ENCODE peak calls at places on chromosomes 1 and 21, in five cellular contexts. One of them, this sample, is unnamed. For H3K9me3, the result is how much of the 10 kb centered on the place peaks cover.

GRCh38 chr1:94729287-94729686 is 90.9 kb upstream of the SLC44A3 start:
- DNase-seq in sigmoid colon: no peak
- DNase-seq in tibial nerve: no peak
- DNase-seq in IMR-90: peak
- DNase-seq in body of pancreas: no peak
- DNase-seq in this sample: no peak

GRCh38 chr1:40435876-40436275 is 14.4 kb upstream of the ZFP69B start:
- DNase-seq in sigmoid colon: no peak
- DNase-seq in tibial nerve: no peak
- DNase-seq in IMR-90: peak
- DNase-seq in body of pancreas: no peak
- DNase-seq in this sample: no peak

GRCh38 chr1:1627842-1628655 is 3.9 kb upstream of the MMP23B start:
- DNase-seq in sigmoid colon: peak
- DNase-seq in tibial nerve: no peak
- DNase-seq in IMR-90: no peak
- DNase-seq in body of pancreas: no peak
- DNase-seq in this sample: peak

GRCh38 chr1:206505702-206506375 is 1.5 kb upstream of the RASSF5 start:
- DNase-seq in sigmoid colon: no peak
- DNase-seq in tibial nerve: no peak
- DNase-seq in IMR-90: peak
- DNase-seq in body of pancreas: no peak
- DNase-seq in this sample: peak

GRCh38 chr1:206967096-206967851 is 3.0 kb downstream of the FCAMR start:
- DNase-seq in sigmoid colon: no peak
- DNase-seq in tibial nerve: peak
- DNase-seq in IMR-90: peak
- DNase-seq in body of pancreas: no peak
- DNase-seq in this sample: no peak

GRCh38 chr1:205936846-205937707 is 6.2 kb downstream of the SLC26A9 start:
- DNase-seq in sigmoid colon: no peak
- DNase-seq in tibial nerve: no peak
- DNase-seq in IMR-90: peak
- DNase-seq in body of pancreas: peak
- DNase-seq in this sample: no peak

GRCh38 chr1:45522324-45523104 is 830 bp upstream of the PRDX1 start:
- DNase-seq in sigmoid colon: no peak
- DNase-seq in tibial nerve: no peak
- DNase-seq in IMR-90: peak
- DNase-seq in body of pancreas: no peak
- DNase-seq in this sample: peak

GRCh38 chr1:211697356-211697755 is 21.9 kb upstream of the NEK2 start:
- DNase-seq in sigmoid colon: no peak
- DNase-seq in tibial nerve: no peak
- DNase-seq in IMR-90: no peak
- DNase-seq in body of pancreas: no peak
- DNase-seq in this sample: peak

GRCh38 chr1:150464422-150464826 is 22.8 kb upstream of the TARS2 start:
- DNase-seq in sigmoid colon: peak
- DNase-seq in tibial nerve: peak
- DNase-seq in IMR-90: peak
- DNase-seq in body of pancreas: peak
- DNase-seq in this sample: peak

GRCh38 chr1:212470059-212470458 is 37.3 kb downstream of the NENF start:
- DNase-seq in sigmoid colon: peak
- DNase-seq in tibial nerve: peak
- DNase-seq in IMR-90: peak
- DNase-seq in body of pancreas: peak
- DNase-seq in this sample: peak

GRCh38 chr1:10121688-10122087 is 88.7 kb upstream of the KIF1B start:
- DNase-seq in sigmoid colon: no peak
- DNase-seq in tibial nerve: no peak
- DNase-seq in IMR-90: no peak
- DNase-seq in body of pancreas: no peak
- DNase-seq in this sample: no peak

GRCh38 chr21:41957991-41958766 is 4.4 kb upstream of the C2CD2 start:
- DNase-seq in sigmoid colon: peak
- DNase-seq in tibial nerve: peak
- DNase-seq in IMR-90: peak
- DNase-seq in body of pancreas: peak
- DNase-seq in this sample: no peak

GRCh38 chr1:212916395-212917133 is 33.8 kb upstream of the VASH2 start:
- DNase-seq in sigmoid colon: no peak
- DNase-seq in tibial nerve: no peak
- DNase-seq in IMR-90: peak
- DNase-seq in body of pancreas: no peak
- DNase-seq in this sample: peak

GRCh38 chr1:220880726-220881506 is 1.7 kb downstream of the HLX start:
- DNase-seq in sigmoid colon: peak
- DNase-seq in tibial nerve: peak
- DNase-seq in IMR-90: peak
- DNase-seq in body of pancreas: peak
- DNase-seq in this sample: peak

GRCh38 chr1:9165396-9165795 is 36.5 kb upstream of the GPR157 start:
- DNase-seq in sigmoid colon: no peak
- DNase-seq in tibial nerve: no peak
- DNase-seq in IMR-90: no peak
- DNase-seq in body of pancreas: no peak
- DNase-seq in this sample: no peak

GRCh38 chr21:17585875-17586450 is 26.7 kb downstream of the BTG3 start:
- DNase-seq in sigmoid colon: no peak
- DNase-seq in tibial nerve: peak
- DNase-seq in IMR-90: peak
- DNase-seq in body of pancreas: no peak
- DNase-seq in this sample: no peak

GRCh38 chr21:28904961-28905435 is 87.7 kb downstream of the LTN1 start:
- DNase-seq in sigmoid colon: no peak
- DNase-seq in tibial nerve: no peak
- DNase-seq in IMR-90: no peak
- DNase-seq in body of pancreas: no peak
- DNase-seq in this sample: no peak

GRCh38 chr1:229596961-229597699 is 28.8 kb downstream of the TAF5L start:
- DNase-seq in sigmoid colon: peak
- DNase-seq in tibial nerve: peak
- DNase-seq in IMR-90: peak
- DNase-seq in body of pancreas: peak
- DNase-seq in this sample: no peak

GRCh38 chr1:93569479-93569878 is 112.2 kb downstream of the BCAR3 start:
- DNase-seq in sigmoid colon: no peak
- DNase-seq in tibial nerve: no peak
- DNase-seq in IMR-90: no peak
- DNase-seq in body of pancreas: no peak
- DNase-seq in this sample: no peak

GRCh38 chr1:87953732-87954344 is 625.2 kb downstream of the LMO4 start:
- DNase-seq in sigmoid colon: peak
- DNase-seq in tibial nerve: peak
- DNase-seq in IMR-90: peak
- DNase-seq in body of pancreas: peak
- DNase-seq in this sample: no peak

GRCh38 chr1:119779869-119780356 is 11.2 kb upstream of the HMGCS2 start:
- DNase-seq in sigmoid colon: peak
- DNase-seq in tibial nerve: peak
- DNase-seq in IMR-90: peak
- DNase-seq in body of pancreas: peak
- DNase-seq in this sample: no peak

GRCh38 chr1:211637066-211637465 is 38.4 kb downstream of the NEK2 start:
- DNase-seq in sigmoid colon: peak
- DNase-seq in tibial nerve: no peak
- DNase-seq in IMR-90: no peak
- DNase-seq in body of pancreas: no peak
- DNase-seq in this sample: no peak

GRCh38 chr1:109243221-109243620 is 6.1 kb upstream of the CELSR2 start:
- DNase-seq in sigmoid colon: no peak
- DNase-seq in tibial nerve: no peak
- DNase-seq in IMR-90: no peak
- DNase-seq in body of pancreas: no peak
- DNase-seq in this sample: no peak

GRCh38 chr1:64480999-64481772 is 11.3 kb downstream of the CACHD1 start:
- DNase-seq in sigmoid colon: no peak
- DNase-seq in tibial nerve: no peak
- DNase-seq in IMR-90: no peak
- DNase-seq in body of pancreas: no peak
- DNase-seq in this sample: no peak

GRCh38 chr1:53729536-53730485 is 9.2 kb downstream of the GLIS1 start:
- DNase-seq in sigmoid colon: no peak
- DNase-seq in tibial nerve: no peak
- DNase-seq in IMR-90: no peak
- DNase-seq in body of pancreas: no peak
- DNase-seq in this sample: no peak

GRCh38 chr1:91745649-91746383 is 140.1 kb downstream of the TGFBR3 start:
- DNase-seq in sigmoid colon: no peak
- DNase-seq in tibial nerve: no peak
- DNase-seq in IMR-90: no peak
- DNase-seq in body of pancreas: no peak
- DNase-seq in this sample: no peak

GRCh38 chr1:55679971-55680370 is 464.8 kb upstream of the USP24 start:
- DNase-seq in sigmoid colon: no peak
- DNase-seq in tibial nerve: no peak
- DNase-seq in IMR-90: peak
- DNase-seq in body of pancreas: no peak
- DNase-seq in this sample: no peak

GRCh38 chr1:34885405-34886247 is 26.1 kb upstream of the SMIM12 start:
- DNase-seq in sigmoid colon: no peak
- DNase-seq in tibial nerve: no peak
- DNase-seq in IMR-90: no peak
- DNase-seq in body of pancreas: peak
- DNase-seq in this sample: no peak

GRCh38 chr21:43697758-43698643 is 20.9 kb upstream of the PDXK start:
- DNase-seq in sigmoid colon: no peak
- DNase-seq in tibial nerve: no peak
- DNase-seq in IMR-90: peak
- DNase-seq in body of pancreas: no peak
- DNase-seq in this sample: peak

GRCh38 chr21:37257967-37258877 is 8.9 kb downstream of the VPS26C start:
- DNase-seq in sigmoid colon: peak
- DNase-seq in tibial nerve: no peak
- DNase-seq in IMR-90: peak
- DNase-seq in body of pancreas: peak
- DNase-seq in this sample: peak

GRCh38 chr1:12551584-12551983 is 66.4 kb downstream of the DHRS3 start:
- DNase-seq in sigmoid colon: no peak
- DNase-seq in tibial nerve: no peak
- DNase-seq in IMR-90: no peak
- DNase-seq in body of pancreas: no peak
- DNase-seq in this sample: no peak

GRCh38 chr1:43844114-43844513 is 89.5 kb upstream of the ARTN start:
- DNase-seq in sigmoid colon: no peak
- DNase-seq in tibial nerve: no peak
- DNase-seq in IMR-90: no peak
- DNase-seq in body of pancreas: no peak
- DNase-seq in this sample: no peak

GRCh38 chr1:156709743-156710489 is 4.5 kb upstream of the CRABP2 start:
- DNase-seq in sigmoid colon: peak
- DNase-seq in tibial nerve: peak
- DNase-seq in IMR-90: peak
- DNase-seq in body of pancreas: peak
- DNase-seq in this sample: no peak

GRCh38 chr1:185401019-185401418 is 84.0 kb upstream of the IVNS1ABP start:
- DNase-seq in sigmoid colon: no peak
- DNase-seq in tibial nerve: no peak
- DNase-seq in IMR-90: peak
- DNase-seq in body of pancreas: no peak
- DNase-seq in this sample: no peak

GRCh38 chr21:43273708-43274021 is 104.9 kb downstream of the CRYAA start:
- DNase-seq in sigmoid colon: no peak
- DNase-seq in tibial nerve: no peak
- DNase-seq in IMR-90: no peak
- DNase-seq in body of pancreas: no peak
- DNase-seq in this sample: peak

GRCh38 chr1:228243093-228243492 is 35.2 kb downstream of the OBSCN start:
- DNase-seq in sigmoid colon: no peak
- DNase-seq in tibial nerve: no peak
- DNase-seq in IMR-90: no peak
- DNase-seq in body of pancreas: no peak
- DNase-seq in this sample: no peak
- H3K9me3 ChIP-seq in sigmoid colon: under half
- H3K9me3 ChIP-seq in tibial nerve: half or more
- H3K9me3 ChIP-seq in IMR-90: under half
- H3K9me3 ChIP-seq in body of pancreas: under half
- H3K9me3 ChIP-seq in this sample: half or more

GRCh38 chr1:19449454-19450228 is 35.7 kb downstream of the CAPZB start:
- DNase-seq in sigmoid colon: no peak
- DNase-seq in tibial nerve: no peak
- DNase-seq in IMR-90: no peak
- DNase-seq in body of pancreas: no peak
- DNase-seq in this sample: no peak

GRCh38 chr1:19450811-19451564 is 34.4 kb downstream of the CAPZB start:
- DNase-seq in sigmoid colon: no peak
- DNase-seq in tibial nerve: no peak
- DNase-seq in IMR-90: peak
- DNase-seq in body of pancreas: peak
- DNase-seq in this sample: no peak

GRCh38 chr1:19453843-19454242 is 31.5 kb downstream of the CAPZB start:
- DNase-seq in sigmoid colon: peak
- DNase-seq in tibial nerve: no peak
- DNase-seq in IMR-90: no peak
- DNase-seq in body of pancreas: no peak
- DNase-seq in this sample: no peak

GRCh38 chr1:19454265-19455198 is 30.8 kb downstream of the CAPZB start:
- DNase-seq in sigmoid colon: no peak
- DNase-seq in tibial nerve: no peak
- DNase-seq in IMR-90: no peak
- DNase-seq in body of pancreas: no peak
- DNase-seq in this sample: no peak

DNA sequence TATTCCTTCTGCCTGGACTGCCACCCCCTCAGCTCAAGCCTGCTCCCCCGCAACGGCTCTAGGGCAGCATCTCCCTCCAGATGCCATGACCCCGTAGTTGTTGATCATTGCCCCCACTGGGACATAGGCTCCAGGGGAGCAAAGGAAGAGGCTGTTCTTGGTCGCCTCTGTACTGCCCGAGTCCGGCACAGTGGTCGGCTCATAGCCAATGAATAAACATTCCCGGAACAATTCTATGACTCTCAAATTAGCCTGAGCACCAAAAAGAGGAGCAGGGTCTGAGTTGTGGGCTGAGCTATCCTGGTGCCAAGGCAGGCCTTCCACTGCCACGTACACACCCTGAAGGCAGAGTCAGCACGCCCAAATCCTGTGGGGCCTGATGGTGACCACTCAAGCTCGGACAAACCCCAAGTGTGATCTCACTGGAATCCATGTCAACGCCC is 33.1 kb downstream of the CAPZB start:
- DNase-seq in sigmoid colon: no peak
- DNase-seq in tibial nerve: no peak
- DNase-seq in IMR-90: peak
- DNase-seq in body of pancreas: no peak
- DNase-seq in this sample: no peak
- TF ChIP-seq POLR2A in sigmoid colon: no peak
- TF ChIP-seq POLR2A in tibial nerve: no peak
- TF ChIP-seq POLR2A in IMR-90: no peak
- TF ChIP-seq POLR2A in body of pancreas: no peak
- TF ChIP-seq POLR2A in this sample: no peak

GRCh38 chr21:45542242-45542666 is at the start of gene SLC19A1:
- DNase-seq in sigmoid colon: peak
- DNase-seq in tibial nerve: no peak
- DNase-seq in IMR-90: peak
- DNase-seq in body of pancreas: peak
- DNase-seq in this sample: peak
- TF ChIP-seq CTCF in sigmoid colon: no peak
- TF ChIP-seq CTCF in tibial nerve: peak
- TF ChIP-seq CTCF in IMR-90: peak
- TF ChIP-seq CTCF in body of pancreas: no peak
- TF ChIP-seq CTCF in this sample: peak

GRCh38 chr1:2871246-2871815 is 69.8 kb upstream of the TTC34 start:
- DNase-seq in sigmoid colon: no peak
- DNase-seq in tibial nerve: no peak
- DNase-seq in IMR-90: no peak
- DNase-seq in body of pancreas: no peak
- DNase-seq in this sample: no peak
- H3K9me3 ChIP-seq in sigmoid colon: under half
- H3K9me3 ChIP-seq in tibial nerve: under half
- H3K9me3 ChIP-seq in IMR-90: half or more
- H3K9me3 ChIP-seq in body of pancreas: under half
- H3K9me3 ChIP-seq in this sample: under half

This sample was measured in spleen.